ENCODE peak calls at places on chromosome 18, in eight cellular contexts. N is transverse colon; I is AG10803; U is left ventricle myocardium inferior; F is HFFc6; Y is CD8-positive, alpha-beta T cell; Q is nephron progenitor cell; E is spleen. T is an unnamed sample.

GRCh38 chr18:70200286-70200685 is 5.2 kb downstream of the RTTN start:
- DNase-seq in N (no peak), I (no peak), U (no peak), F (no peak), Y (no peak), Q (no peak), E (no peak), T (no peak)

GRCh38 chr18:39162013-39162412 is 1596.4 kb upstream of the CELF4 start:
- DNase-seq in N (no peak), I (no peak), U (no peak), F (no peak), Y (no peak), Q (no peak), E (no peak), T (no peak)

GRCh38 chr18:62523631-62524442 is 1.0 kb downstream of the ZCCHC2 start:
- DNase-seq in N (peak), I (peak), U (peak), F (peak), Y (peak), Q (peak), E (peak), T (peak)

GRCh38 chr18:6414723-6415362 is at the start of gene L3MBTL4:
- DNase-seq in N (peak), I (no peak), U (peak), F (no peak), Y (no peak), Q (peak), E (peak), T (no peak)

GRCh38 chr18:48923746-48924580 is 26.8 kb downstream of the SMAD7 start:
- DNase-seq in N (no peak), I (peak), U (no peak), F (peak), Y (no peak), Q (no peak), E (peak), T (no peak)

GRCh38 chr18:62825382-62825781 is 110.0 kb downstream of the PHLPP1 start:
- DNase-seq in N (no peak), I (no peak), U (no peak), F (no peak), Y (no peak), Q (no peak), E (no peak), T (no peak)

GRCh38 chr18:48949051-48949605 is 1.6 kb downstream of the SMAD7 start:
- DNase-seq in N (peak), I (no peak), U (no peak), F (no peak), Y (peak), Q (no peak), E (peak), T (no peak)

GRCh38 chr18:75538727-75539126 is 111.2 kb upstream of the SMIM21 start:
- DNase-seq in N (no peak), I (peak), U (no peak), F (peak), Y (no peak), Q (no peak), E (no peak), T (no peak)

GRCh38 chr18:37385846-37386435 is 179.7 kb downstream of the CELF4 start:
- DNase-seq in N (no peak), I (peak), U (no peak), F (peak), Y (no peak), Q (no peak), E (no peak), T (no peak)

GRCh38 chr18:62569081-62569480 is 46.3 kb downstream of the ZCCHC2 start:
- DNase-seq in N (no peak), I (no peak), U (no peak), F (no peak), Y (no peak), Q (no peak), E (no peak), T (no peak)

GRCh38 chr18:51578403-51578980 is 381.0 kb upstream of the MEX3C start:
- DNase-seq in N (no peak), I (no peak), U (no peak), F (no peak), Y (no peak), Q (no peak), E (no peak), T (no peak)

GRCh38 chr18:44912740-44913478 is 232.2 kb downstream of the SETBP1 start:
- DNase-seq in N (no peak), I (no peak), U (no peak), F (no peak), Y (no peak), Q (no peak), E (no peak), T (no peak)

GRCh38 chr18:47985837-47986236 is 55.4 kb upstream of the SMAD2 start:
- DNase-seq in N (no peak), I (no peak), U (no peak), F (no peak), Y (no peak), Q (no peak), E (no peak), T (no peak)

GRCh38 chr18:79905993-79906392 is 45.5 kb downstream of the SLC66A2 start:
- DNase-seq in N (no peak), I (no peak), U (no peak), F (no peak), Y (no peak), Q (no peak), E (no peak), T (no peak)

GRCh38 chr18:79906706-79907105 is 44.7 kb downstream of the SLC66A2 start:
- DNase-seq in N (no peak), I (no peak), U (no peak), F (no peak), Y (peak), Q (no peak), E (no peak), T (no peak)

GRCh38 chr18:79903787-79904356 is 47.6 kb downstream of the SLC66A2 start:
- DNase-seq in N (peak), I (no peak), U (no peak), F (no peak), Y (peak), Q (no peak), E (peak), T (no peak)

GRCh38 chr18:79904357-79905147 is 46.9 kb downstream of the SLC66A2 start:
- DNase-seq in N (no peak), I (no peak), U (no peak), F (no peak), Y (peak), Q (no peak), E (no peak), T (no peak)

GRCh38 chr18:79905389-79905911 is 46.0 kb downstream of the SLC66A2 start:
- DNase-seq in N (no peak), I (peak), U (no peak), F (no peak), Y (peak), Q (no peak), E (peak), T (no peak)
- TF ChIP-seq CTCF in N (no peak), I (no peak), U (no peak), F (no peak), Y (no peak), Q (no peak), E (no peak), T (no peak)

GRCh38 chr18:64042728-64043358 is 73.0 kb downstream of the SERPINB8 start:
- DNase-seq in N (no peak), I (no peak), U (no peak), F (no peak), Y (no peak), Q (no peak), E (no peak), T (no peak)
- TF ChIP-seq CTCF in N (no peak), I (no peak), U (no peak), F (no peak), Y (no peak), Q (no peak), E (no peak), T (no peak)

GRCh38 chr18:2906522-2907458 is 60.0 kb downstream of the EMILIN2 start:
- DNase-seq in N (peak), I (no peak), U (no peak), F (no peak), Y (peak), Q (peak), E (peak), T (no peak)
- TF ChIP-seq CTCF in N (no peak), I (peak), U (peak), F (peak), Y (peak), Q (no peak), E (no peak), T (no peak)

DNA sequence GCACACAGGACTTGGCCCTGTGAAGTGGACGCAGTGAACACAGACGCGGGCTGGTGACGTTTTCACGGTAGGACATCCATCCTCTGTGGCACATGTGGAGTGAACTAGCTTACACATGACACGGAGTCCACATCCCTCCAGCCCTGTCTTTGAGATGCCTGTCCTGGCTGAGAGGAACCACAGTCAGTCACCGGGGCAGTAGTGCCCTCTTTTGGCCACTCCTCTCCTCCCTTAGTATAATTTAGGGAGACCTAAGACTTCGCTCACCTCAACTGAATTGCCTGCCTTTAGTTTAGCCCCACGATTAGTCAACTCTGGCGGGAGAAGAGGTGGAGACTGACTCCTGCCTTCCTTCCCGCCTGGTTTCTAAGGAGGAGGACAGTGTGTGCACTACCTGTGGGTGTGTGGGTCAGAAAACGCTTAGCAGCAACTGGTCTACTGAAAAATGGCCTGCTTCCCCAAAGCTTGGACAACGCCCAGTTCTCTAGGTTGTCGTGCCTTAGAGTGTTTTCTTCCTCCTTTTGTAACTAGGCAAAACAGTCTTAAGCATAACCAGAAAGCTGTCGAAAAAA is 70.6 kb downstream of the MBP start:
- DNase-seq in N (no peak), I (no peak), U (no peak), F (no peak), Y (no peak), Q (no peak), E (peak), T (no peak)
- TF ChIP-seq CTCF in N (no peak), I (no peak), U (peak), F (peak), Y (no peak), Q (peak), E (no peak), T (no peak)

GRCh38 chr18:79681484-79682387 is 2.1 kb downstream of the CTDP1 start:
- DNase-seq in N (peak), I (no peak), U (no peak), F (no peak), Y (peak), Q (no peak), E (peak), T (no peak)

GRCh38 chr18:79678665-79679551 is 695 bp upstream of the CTDP1 start:
- DNase-seq in N (peak), I (peak), U (peak), F (peak), Y (peak), Q (peak), E (peak), T (peak)

GRCh38 chr18:79680891-79681339 is 1.3 kb downstream of the CTDP1 start:
- DNase-seq in N (peak), I (no peak), U (no peak), F (no peak), Y (no peak), Q (no peak), E (peak), T (no peak)

GRCh38 chr18:79679552-79680099 is at the start of gene CTDP1:
- DNase-seq in N (peak), I (peak), U (peak), F (peak), Y (peak), Q (peak), E (peak), T (peak)

DNA sequence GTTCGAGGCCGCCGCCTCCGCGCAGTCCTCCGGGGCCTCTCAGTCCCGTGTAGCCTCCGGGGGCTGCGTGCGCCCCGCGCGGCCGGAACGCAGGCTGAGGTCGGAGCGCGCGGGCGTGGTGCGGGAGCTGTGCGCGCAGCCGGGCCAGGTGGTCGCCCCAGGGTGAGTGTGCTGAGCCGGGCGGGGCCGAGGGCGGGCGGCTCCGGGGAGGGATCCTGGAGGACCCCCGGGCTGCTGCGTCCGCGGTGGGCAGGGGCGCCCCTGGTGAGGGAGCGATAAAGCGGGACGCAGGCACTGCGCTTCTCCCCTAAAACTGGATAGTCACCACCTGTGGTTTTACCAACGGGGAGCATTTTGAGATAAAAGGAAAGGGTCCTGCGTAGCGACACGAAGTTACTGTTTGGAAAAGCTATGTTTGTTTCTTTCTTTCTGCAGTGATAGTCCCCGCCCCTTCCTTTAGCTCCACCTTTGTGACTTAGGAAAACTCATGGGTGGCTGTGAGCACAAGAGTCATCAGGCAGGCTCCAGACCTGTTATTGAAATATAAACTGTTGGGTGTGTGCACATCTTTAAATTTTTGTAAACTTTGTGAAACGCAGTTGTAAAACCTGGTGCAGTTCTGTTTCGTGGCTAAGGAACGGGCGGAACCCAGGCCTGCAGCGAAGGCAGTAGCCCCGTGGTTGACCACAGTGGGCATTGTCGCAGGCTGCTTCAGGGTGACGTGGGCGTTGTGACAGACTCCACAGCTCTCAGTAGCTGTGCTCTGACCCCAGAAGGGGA is 687 bp downstream of the CTDP1 start:
- DNase-seq in N (peak), I (peak), U (no peak), F (peak), Y (peak), Q (peak), E (peak), T (no peak)
- TF ChIP-seq CTCF in N (no peak), I (no peak), U (peak), F (peak), Y (no peak), Q (no peak), E (no peak), T (no peak)

T was measured in esophagus squamous epithelium.